ENCODE peak calls at places on chromosomes 16 and 17, in seven cellular contexts. One of them, this sample, is unnamed.

GRCh38 chr17:78133971-78134898 is 3.7 kb downstream of the TMC8 start:
- DNase-seq in AG10803: no peak
- DNase-seq in stimulated activated CD4-positive, alpha-beta T cell treated with anti-CD3 and anti-CD28 coated beads, Interleukin-1b, Interleukin-23, amount 100 ng/mL, for 1 hour: peak; percentile 62
- DNase-seq in AG09319: no peak
- DNase-seq in stimulated activated CD8-positive, alpha-beta memory T cell treated with anti-CD3 and anti-CD28 coated beads, Interleukin-7, amount 100 ng/mL, for 1 hour: no peak
- DNase-seq in cardiac muscle cell: peak; percentile 44
- DNase-seq in epithelial cell of esophagus: peak; percentile 78
- DNase-seq in this sample: no peak

GRCh38 chr16:27464663-27465482 is 62.9 kb downstream of the IL21R start:
- DNase-seq in AG10803: no peak
- DNase-seq in stimulated activated CD4-positive, alpha-beta T cell treated with anti-CD3 and anti-CD28 coated beads, Interleukin-1b, Interleukin-23, amount 100 ng/mL, for 1 hour: no peak
- DNase-seq in AG09319: no peak
- DNase-seq in stimulated activated CD8-positive, alpha-beta memory T cell treated with anti-CD3 and anti-CD28 coated beads, Interleukin-7, amount 100 ng/mL, for 1 hour: no peak
- DNase-seq in cardiac muscle cell: no peak
- DNase-seq in epithelial cell of esophagus: no peak
- DNase-seq in this sample: no peak

GRCh38 chr16:70390774-70391173 is 44.1 kb downstream of the DDX19A start:
- DNase-seq in AG10803: no peak
- DNase-seq in stimulated activated CD4-positive, alpha-beta T cell treated with anti-CD3 and anti-CD28 coated beads, Interleukin-1b, Interleukin-23, amount 100 ng/mL, for 1 hour: no peak
- DNase-seq in AG09319: no peak
- DNase-seq in stimulated activated CD8-positive, alpha-beta memory T cell treated with anti-CD3 and anti-CD28 coated beads, Interleukin-7, amount 100 ng/mL, for 1 hour: no peak
- DNase-seq in cardiac muscle cell: no peak
- DNase-seq in epithelial cell of esophagus: peak; percentile 82
- DNase-seq in this sample: no peak

GRCh38 chr16:58329147-58329546 is 34.3 kb upstream of the PRSS54 start:
- DNase-seq in AG10803: peak; percentile 18
- DNase-seq in stimulated activated CD4-positive, alpha-beta T cell treated with anti-CD3 and anti-CD28 coated beads, Interleukin-1b, Interleukin-23, amount 100 ng/mL, for 1 hour: no peak
- DNase-seq in AG09319: no peak
- DNase-seq in stimulated activated CD8-positive, alpha-beta memory T cell treated with anti-CD3 and anti-CD28 coated beads, Interleukin-7, amount 100 ng/mL, for 1 hour: no peak
- DNase-seq in cardiac muscle cell: peak; percentile 46
- DNase-seq in epithelial cell of esophagus: peak; percentile 62
- DNase-seq in this sample: no peak

GRCh38 chr17:42581744-42582270 is 4.3 kb upstream of the PSMC3IP start:
- DNase-seq in AG10803: no peak
- DNase-seq in stimulated activated CD4-positive, alpha-beta T cell treated with anti-CD3 and anti-CD28 coated beads, Interleukin-1b, Interleukin-23, amount 100 ng/mL, for 1 hour: no peak
- DNase-seq in AG09319: no peak
- DNase-seq in stimulated activated CD8-positive, alpha-beta memory T cell treated with anti-CD3 and anti-CD28 coated beads, Interleukin-7, amount 100 ng/mL, for 1 hour: no peak
- DNase-seq in cardiac muscle cell: no peak
- DNase-seq in epithelial cell of esophagus: no peak
- DNase-seq in this sample: no peak

GRCh38 chr16:72947379-72948237 is 100.3 kb downstream of the ZFHX3 start:
- DNase-seq in AG10803: no peak
- DNase-seq in stimulated activated CD4-positive, alpha-beta T cell treated with anti-CD3 and anti-CD28 coated beads, Interleukin-1b, Interleukin-23, amount 100 ng/mL, for 1 hour: no peak
- DNase-seq in AG09319: no peak
- DNase-seq in stimulated activated CD8-positive, alpha-beta memory T cell treated with anti-CD3 and anti-CD28 coated beads, Interleukin-7, amount 100 ng/mL, for 1 hour: no peak
- DNase-seq in cardiac muscle cell: no peak
- DNase-seq in epithelial cell of esophagus: no peak
- DNase-seq in this sample: no peak

GRCh38 chr16:83100679-83101078 is 473.9 kb downstream of the CDH13 start:
- DNase-seq in AG10803: no peak
- DNase-seq in stimulated activated CD4-positive, alpha-beta T cell treated with anti-CD3 and anti-CD28 coated beads, Interleukin-1b, Interleukin-23, amount 100 ng/mL, for 1 hour: no peak
- DNase-seq in AG09319: no peak
- DNase-seq in stimulated activated CD8-positive, alpha-beta memory T cell treated with anti-CD3 and anti-CD28 coated beads, Interleukin-7, amount 100 ng/mL, for 1 hour: no peak
- DNase-seq in cardiac muscle cell: no peak
- DNase-seq in epithelial cell of esophagus: peak; percentile 91
- DNase-seq in this sample: no peak

GRCh38 chr16:1330260-1330914 is 3.1 kb upstream of the BAIAP3 start:
- DNase-seq in AG10803: no peak
- DNase-seq in stimulated activated CD4-positive, alpha-beta T cell treated with anti-CD3 and anti-CD28 coated beads, Interleukin-1b, Interleukin-23, amount 100 ng/mL, for 1 hour: no peak
- DNase-seq in AG09319: no peak
- DNase-seq in stimulated activated CD8-positive, alpha-beta memory T cell treated with anti-CD3 and anti-CD28 coated beads, Interleukin-7, amount 100 ng/mL, for 1 hour: no peak
- DNase-seq in cardiac muscle cell: no peak
- DNase-seq in epithelial cell of esophagus: no peak
- DNase-seq in this sample: no peak

GRCh38 chr17:40086150-40087044 is 14.0 kb downstream of the NR1D1 start:
- DNase-seq in AG10803: no peak
- DNase-seq in stimulated activated CD4-positive, alpha-beta T cell treated with anti-CD3 and anti-CD28 coated beads, Interleukin-1b, Interleukin-23, amount 100 ng/mL, for 1 hour: no peak
- DNase-seq in AG09319: no peak
- DNase-seq in stimulated activated CD8-positive, alpha-beta memory T cell treated with anti-CD3 and anti-CD28 coated beads, Interleukin-7, amount 100 ng/mL, for 1 hour: no peak
- DNase-seq in cardiac muscle cell: peak; percentile 63
- DNase-seq in epithelial cell of esophagus: no peak
- DNase-seq in this sample: no peak

GRCh38 chr17:43834106-43834505 is 1.2 kb upstream of the MPP3 start:
- DNase-seq in AG10803: peak; percentile 95
- DNase-seq in stimulated activated CD4-positive, alpha-beta T cell treated with anti-CD3 and anti-CD28 coated beads, Interleukin-1b, Interleukin-23, amount 100 ng/mL, for 1 hour: no peak
- DNase-seq in AG09319: peak; percentile 54
- DNase-seq in stimulated activated CD8-positive, alpha-beta memory T cell treated with anti-CD3 and anti-CD28 coated beads, Interleukin-7, amount 100 ng/mL, for 1 hour: no peak
- DNase-seq in cardiac muscle cell: peak; percentile 70
- DNase-seq in epithelial cell of esophagus: peak; percentile 70
- DNase-seq in this sample: peak; percentile 70

GRCh38 chr16:23823475-23824407 is 12.0 kb upstream of the PRKCB start:
- DNase-seq in AG10803: no peak
- DNase-seq in stimulated activated CD4-positive, alpha-beta T cell treated with anti-CD3 and anti-CD28 coated beads, Interleukin-1b, Interleukin-23, amount 100 ng/mL, for 1 hour: no peak
- DNase-seq in AG09319: no peak
- DNase-seq in stimulated activated CD8-positive, alpha-beta memory T cell treated with anti-CD3 and anti-CD28 coated beads, Interleukin-7, amount 100 ng/mL, for 1 hour: no peak
- DNase-seq in cardiac muscle cell: no peak
- DNase-seq in epithelial cell of esophagus: no peak
- DNase-seq in this sample: no peak

This sample was measured in GM04503.